ENCODE peak calls at places on chromosomes 4 and X, in eight cellular contexts. A is BJ, X is neural crest cell, C is ovary, V is HFFc6, B is breast epithelium, P is kidney, J is HepG2. R is an unnamed sample.

GRCh38 chrX:13223868-13224555 is 95.8 kb downstream of the ATXN3L start:
- DNase-seq in A (peak; percentile 41), X (no peak), C (no peak), V (peak; percentile 76), B (no peak), P (no peak), J (peak; percentile 39), R (no peak)

GRCh38 chrX:22534643-22535042 is 261.9 kb downstream of the CBLL2 start:
- DNase-seq in A (peak; percentile 1), X (no peak), C (no peak), V (peak; percentile 82), B (no peak), P (no peak), J (no peak), R (no peak)

GRCh38 chr4:102687373-102687981 is 73.3 kb downstream of the MANBA start:
- DNase-seq in A (no peak), X (no peak), C (no peak), V (peak; percentile 42), B (no peak), P (no peak), J (no peak), R (no peak)

GRCh38 chrX:153608821-153609220 is 9.9 kb upstream of the CCNQ start:
- DNase-seq in A (no peak), X (no peak), C (no peak), V (peak; percentile 2), B (no peak), P (no peak), J (no peak), R (no peak)

GRCh38 chr4:121951570-121952110 is at the start of gene TRPC3:
- DNase-seq in A (no peak), X (peak; percentile 20), C (peak; percentile 47), V (no peak), B (no peak), P (peak; percentile 83), J (no peak), R (peak; percentile 12)

GRCh38 chr4:74320559-74321118 is 12.4 kb downstream of the EPGN start:
- DNase-seq in A (no peak), X (no peak), C (no peak), V (peak; percentile 76), B (no peak), P (no peak), J (peak; percentile 58), R (no peak)

GRCh38 chr4:173040200-173040599 is 128.4 kb upstream of the GALNT7 start:
- DNase-seq in A (no peak), X (no peak), C (no peak), V (no peak), B (no peak), P (no peak), J (no peak), R (no peak)

GRCh38 chr4:53592128-53592527 is 842 bp upstream of the LNX1 start:
- DNase-seq in A (no peak), X (no peak), C (no peak), V (no peak), B (no peak), P (no peak), J (no peak), R (no peak)

GRCh38 chrX:57906790-57907189 is 3.5 kb downstream of the ZXDA start:
- DNase-seq in A (no peak), X (no peak), C (no peak), V (peak; percentile 76), B (no peak), P (no peak), J (no peak), R (no peak)

GRCh38 chrX:140525448-140525847 is 20.6 kb upstream of the SOX3 start:
- DNase-seq in A (no peak), X (no peak), C (no peak), V (no peak), B (no peak), P (no peak), J (no peak), R (no peak)

GRCh38 chr4:108766058-108766457 is 3.2 kb upstream of the ETNPPL start:
- DNase-seq in A (no peak), X (no peak), C (no peak), V (no peak), B (no peak), P (no peak), J (peak; percentile 33), R (no peak)

GRCh38 chr4:108763981-108764380 is 1.1 kb upstream of the ETNPPL start:
- DNase-seq in A (no peak), X (no peak), C (no peak), V (no peak), B (no peak), P (no peak), J (no peak), R (no peak)

GRCh38 chr4:108763226-108763593 is 357 bp upstream of the ETNPPL start:
- DNase-seq in A (no peak), X (no peak), C (no peak), V (no peak), B (no peak), P (no peak), J (no peak), R (no peak)

GRCh38 chr4:108758498-108758897 is 4.4 kb downstream of the ETNPPL start:
- DNase-seq in A (no peak), X (no peak), C (no peak), V (no peak), B (no peak), P (no peak), J (no peak), R (no peak)

GRCh38 chr4:108762559-108763225 is at the start of gene ETNPPL:
- DNase-seq in A (no peak), X (peak; percentile 51), C (peak; percentile 48), V (no peak), B (no peak), P (peak; percentile 72), J (peak; percentile 21), R (no peak)
- TF ChIP-seq CTCF in A (no peak), X (peak; percentile 33), C (no peak), V (no peak), B (no peak), P (no peak), J (peak; percentile 48), R (no peak)

GRCh38 chr4:127732623-127733199 is 2.5 kb downstream of the SLC25A31 start:
- DNase-seq in A (no peak), X (no peak), C (no peak), V (peak; percentile 28), B (no peak), P (no peak), J (peak; percentile 35), R (peak; percentile 28)
- TF ChIP-seq CTCF in A (peak; percentile 63), X (peak; percentile 79), C (no peak), V (peak; percentile 78), B (peak; percentile 64), P (peak; percentile 48), J (peak; percentile 54), R (peak; percentile 71)

GRCh38 chr4:33625762-33626161 is 2618.6 kb downstream of the ARAP2 start:
- DNase-seq in A (no peak), X (no peak), C (no peak), V (no peak), B (no peak), P (no peak), J (no peak), R (no peak)
- TF ChIP-seq CTCF in A (no peak), X (no peak), C (no peak), V (no peak), B (no peak), P (no peak), J (no peak), R (no peak)

DNA sequence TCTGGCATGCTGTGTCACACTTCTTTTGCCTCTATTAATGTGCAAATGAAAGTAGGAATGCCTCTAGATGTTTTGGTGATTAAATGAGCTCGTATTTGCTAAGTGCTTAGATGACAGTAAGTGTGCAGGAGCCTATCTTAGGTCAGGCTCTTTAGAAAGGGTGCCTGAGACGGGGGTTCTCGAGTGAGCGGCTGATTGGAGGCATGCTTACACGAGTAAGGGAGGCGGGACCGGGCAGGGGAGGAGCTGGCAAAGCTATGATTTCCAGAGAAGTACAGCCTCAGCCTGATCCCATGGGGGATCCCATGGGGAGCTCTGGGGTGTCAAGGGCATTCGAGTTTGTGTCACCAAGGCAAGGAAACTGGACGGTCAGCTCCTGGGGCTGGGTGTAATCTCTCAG is 44.8 kb downstream of the CLDN34 start:
- DNase-seq in A (no peak), X (no peak), C (no peak), V (no peak), B (no peak), P (no peak), J (no peak), R (no peak)
- TF ChIP-seq CTCF in A (no peak), X (no peak), C (no peak), V (no peak), B (no peak), P (no peak), J (no peak), R (no peak)

R was measured in D721Med.